ENCODE peak calls at places on chromosomes 6 and 20, in six cellular contexts. P is colonic mucosa, G is H1, D is psoas muscle, W is coronary artery, L is Panc1. E is an unnamed sample.

GRCh38 chr6:17971128-17972073 is 16.0 kb downstream of the KIF13A start:
- DNase-seq in W (no peak), D (no peak), G (no peak), L (no peak), P (no peak), E (no peak)

GRCh38 chr20:19990911-19991707 is 26.1 kb upstream of the NAA20 start:
- DNase-seq in P (no peak), D (no peak), W (no peak), L (no peak), G (no peak), E (no peak)

GRCh38 chr6:2132416-2132815 is 113.0 kb downstream of the GMDS start:
- DNase-seq in W (no peak), G (no peak), L (no peak), P (no peak), D (no peak), E (no peak)

GRCh38 chr6:138970159-138970558 is 17.9 kb downstream of the REPS1 start:
- DNase-seq in G (no peak), W (no peak), D (no peak), L (no peak), P (no peak), E (no peak)

GRCh38 chr6:11653028-11653583 is 115.6 kb downstream of the TMEM170B start:
- DNase-seq in D (no peak), W (no peak), L (no peak), P (no peak), G (peak), E (no peak)

GRCh38 chr6:39792501-39793450 is 600 bp downstream of the DAAM2 start:
- DNase-seq in D (peak), G (no peak), W (no peak), P (no peak), L (no peak), E (no peak)

GRCh38 chr20:16459019-16459700 is 114.1 kb downstream of the KIF16B start:
- DNase-seq in P (no peak), D (peak), L (no peak), W (no peak), G (no peak), E (no peak)

GRCh38 chr6:39178235-39178634 is 51.0 kb downstream of the KCNK5 start:
- DNase-seq in W (no peak), L (no peak), P (no peak), G (no peak), D (no peak), E (no peak)

GRCh38 chr20:3843490-3843889 is 3.1 kb upstream of the MAVS start:
- DNase-seq in G (no peak), D (no peak), W (no peak), L (no peak), P (no peak), E (no peak)

GRCh38 chr6:141540207-141540606 is 592.5 kb upstream of the GJE1 start:
- DNase-seq in L (no peak), G (no peak), W (no peak), D (no peak), P (no peak), E (no peak)

GRCh38 chr20:44600758-44601562 is 18.6 kb downstream of the PKIG start:
- DNase-seq in P (no peak), L (no peak), D (peak), W (no peak), G (no peak), E (no peak)

GRCh38 chr20:19888269-19888669 is 128.9 kb upstream of the NAA20 start:
- DNase-seq in P (peak), W (no peak), G (no peak), D (peak), L (no peak), E (peak)

GRCh38 chr6:14423330-14423729 is 305.8 kb downstream of the CD83 start:
- DNase-seq in P (no peak), W (no peak), G (no peak), D (no peak), L (no peak), E (no peak)

GRCh38 chr20:19015326-19015725 is 197.1 kb upstream of the SLC24A3 start:
- DNase-seq in L (no peak), W (no peak), G (no peak), D (peak), P (peak), E (no peak)

GRCh38 chr20:32184953-32185603 is 22.5 kb downstream of the PLAGL2 start:
- DNase-seq in G (no peak), L (no peak), D (no peak), P (no peak), W (no peak), E (no peak)

GRCh38 chr20:46963196-46963529 is 68.5 kb downstream of the EYA2 start:
- DNase-seq in G (no peak), L (no peak), D (no peak), W (no peak), P (no peak), E (peak)

GRCh38 chr6:76774750-76775396 is 688.4 kb downstream of the HTR1B start:
- DNase-seq in P (no peak), D (no peak), G (no peak), L (no peak), W (no peak), E (no peak)

GRCh38 chr6:32402812-32403211 is 4.2 kb downstream of the BTNL2 start:
- DNase-seq in P (no peak), L (no peak), G (no peak), W (no peak), D (no peak), E (no peak)

GRCh38 chr6:75431379-75431778 is 62.2 kb downstream of the FILIP1 start:
- DNase-seq in G (no peak), P (no peak), W (no peak), D (peak), L (no peak), E (no peak)

GRCh38 chr20:23009636-23010035 is 25.5 kb upstream of the SSTR4 start:
- DNase-seq in G (no peak), L (no peak), W (no peak), P (no peak), D (no peak), E (no peak)

GRCh38 chr6:98486052-98486451 is 348.3 kb upstream of the POU3F2 start:
- DNase-seq in G (no peak), W (no peak), P (no peak), D (no peak), L (no peak), E (no peak)

GRCh38 chr6:7697820-7698623 is 27.9 kb upstream of the BMP6 start:
- DNase-seq in D (no peak), G (no peak), L (no peak), W (no peak), P (no peak), E (no peak)

GRCh38 chr20:14711681-14712080 is 374.3 kb upstream of the FLRT3 start:
- DNase-seq in P (no peak), L (no peak), W (no peak), D (no peak), G (no peak), E (no peak)

GRCh38 chr20:57620274-57620990 is at the start of gene ZBP1:
- DNase-seq in G (no peak), L (no peak), D (no peak), W (peak), P (peak), E (no peak)

GRCh38 chr6:139029470-139030210 is 1.1 kb downstream of the ABRACL start:
- DNase-seq in W (peak), D (peak), G (no peak), P (peak), L (no peak), E (no peak)

GRCh38 chr6:64591682-64592081 is 956.1 kb downstream of the PHF3 start:
- DNase-seq in W (no peak), D (no peak), L (no peak), G (no peak), P (no peak), E (no peak)

GRCh38 chr20:51368461-51369211 is 173.9 kb downstream of the NFATC2 start:
- DNase-seq in L (no peak), G (no peak), W (no peak), P (no peak), D (no peak), E (no peak)

GRCh38 chr20:3203315-3204123 is 963 bp downstream of the DDRGK1 start:
- DNase-seq in W (no peak), G (no peak), L (no peak), P (peak), D (no peak), E (no peak)

GRCh38 chr6:20577280-20577679 is 43.0 kb downstream of the CDKAL1 start:
- DNase-seq in D (no peak), P (no peak), G (no peak), L (no peak), W (no peak), E (no peak)

GRCh38 chr6:30841644-30842504 is 42.4 kb upstream of the DDR1 start:
- DNase-seq in W (no peak), L (no peak), G (no peak), P (no peak), D (no peak), E (no peak)

GRCh38 chr6:51844391-51844735 is 243.1 kb downstream of the PKHD1 start:
- DNase-seq in W (no peak), D (no peak), G (no peak), P (no peak), L (no peak), E (no peak)

GRCh38 chr6:66866801-66867200 is 1159.8 kb upstream of the EYS start:
- DNase-seq in L (no peak), G (no peak), W (no peak), D (no peak), P (no peak), E (no peak)

GRCh38 chr6:169950558-169950957 is 199.1 kb downstream of the ERMARD start:
- DNase-seq in G (no peak), D (no peak), L (no peak), W (no peak), P (no peak), E (no peak)

GRCh38 chr20:36542019-36542488 is 735 bp downstream of the MYL9 start:
- DNase-seq in D (peak), L (no peak), P (peak), W (no peak), G (no peak), E (no peak)

GRCh38 chr6:53410508-53411258 is 61.9 kb upstream of the ELOVL5 start:
- DNase-seq in P (peak), G (no peak), D (peak), L (peak), W (no peak), E (no peak)

GRCh38 chr20:5870462-5871021 is 79.8 kb downstream of the TRMT6 start:
- DNase-seq in W (no peak), L (no peak), G (no peak), P (no peak), D (no peak), E (no peak)

DNA sequence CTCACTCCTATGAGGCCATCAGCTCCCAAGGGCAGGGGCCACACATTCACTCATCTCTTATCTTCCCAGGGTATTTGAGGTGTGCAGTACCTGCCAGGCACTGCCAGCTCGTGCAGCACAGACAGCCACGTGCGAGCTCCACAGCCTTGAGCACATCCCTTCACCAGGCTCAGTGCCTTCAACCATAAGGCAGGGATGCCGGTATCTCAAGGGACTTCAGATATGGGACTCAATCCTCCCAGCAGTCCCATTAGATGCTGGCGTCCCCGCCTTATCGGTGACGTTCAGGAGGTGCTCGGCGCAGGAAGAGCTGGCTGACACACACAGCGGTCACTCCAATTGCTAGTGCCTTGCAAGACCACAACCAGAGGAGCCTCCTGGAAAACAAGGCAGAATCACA is 47.0 kb downstream of the EZR start:
- DNase-seq in D (no peak), W (no peak), G (no peak), P (no peak), L (no peak), E (no peak)
- H3K27ac ChIP-seq in D (no peak), W (no peak), G (no peak), P (peak), L (no peak), E (peak)

GRCh38 chr20:33716498-33716897 is 3.6 kb downstream of the PXMP4 start:
- DNase-seq in G (no peak), P (no peak), L (no peak), W (no peak), D (no peak), E (no peak)

GRCh38 chr20:33719277-33719988 is 677 bp downstream of the PXMP4 start:
- DNase-seq in P (peak), D (no peak), L (no peak), W (no peak), G (no peak), E (no peak)

GRCh38 chr20:33724439-33725094 is 4.5 kb upstream of the PXMP4 start:
- DNase-seq in G (no peak), D (no peak), P (no peak), W (no peak), L (no peak), E (no peak)

GRCh38 chr20:33721391-33722140 is 1.5 kb upstream of the PXMP4 start:
- DNase-seq in W (no peak), L (no peak), D (no peak), P (no peak), G (no peak), E (no peak)

GRCh38 chr20:33719989-33720709 is at the start of gene PXMP4:
- DNase-seq in L (peak), D (peak), G (peak), W (peak), P (peak), E (peak)
- TF ChIP-seq CTCF in L (no peak), D (no peak), G (no peak), W (no peak), P (no peak), E (no peak)

GRCh38 chr20:38299963-38300362 is 4.0 kb upstream of the BPI start:
- DNase-seq in P (no peak), D (no peak), G (no peak), L (no peak), W (no peak), E (peak)
- H3K27ac ChIP-seq in P (no peak), D (no peak), G (no peak), L (no peak), W (peak), E (peak)

DNA sequence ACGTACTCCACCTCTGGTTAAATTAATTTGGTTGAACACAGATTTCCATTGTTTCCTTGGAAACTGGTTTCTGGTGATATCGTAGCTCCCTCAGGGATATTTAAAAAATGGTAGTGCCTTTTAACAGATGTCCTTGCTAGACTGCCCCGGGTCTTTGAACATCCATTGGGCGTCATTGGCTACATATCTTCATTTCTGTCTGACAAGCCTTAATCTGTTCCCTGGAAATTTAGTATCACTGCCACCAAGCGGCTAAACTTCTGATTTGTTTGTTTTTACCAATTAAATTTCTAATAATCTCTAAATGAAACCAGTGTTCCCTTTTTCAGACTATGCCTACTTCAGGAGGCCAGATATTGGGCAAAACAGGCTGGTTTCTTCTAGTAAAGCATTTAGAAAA is 249.3 kb downstream of the ZFAND3 start:
- DNase-seq in G (no peak), P (no peak), D (no peak), L (no peak), W (no peak), E (no peak)
- TF ChIP-seq CTCF in G (no peak), P (no peak), D (no peak), L (peak), W (no peak), E (no peak)

GRCh38 chr6:149855040-149855654 is 9.0 kb downstream of the LRP11 start:
- DNase-seq in G (no peak), P (peak), D (no peak), W (no peak), L (peak), E (no peak)

GRCh38 chr6:149857541-149857940 is 6.6 kb downstream of the LRP11 start:
- DNase-seq in G (no peak), P (no peak), D (no peak), W (no peak), L (no peak), E (no peak)

GRCh38 chr6:149854532-149854931 is 9.6 kb downstream of the LRP11 start:
- DNase-seq in W (no peak), P (no peak), G (no peak), L (no peak), D (no peak), E (peak)

GRCh38 chr6:149856256-149856994 is 7.7 kb downstream of the LRP11 start:
- DNase-seq in G (no peak), L (no peak), D (no peak), W (no peak), P (no peak), E (no peak)

GRCh38 chr6:149855741-149856140 is 8.4 kb downstream of the LRP11 start:
- DNase-seq in G (no peak), L (no peak), W (no peak), D (no peak), P (no peak), E (no peak)
- H3K27ac ChIP-seq in G (no peak), L (peak), W (no peak), D (peak), P (peak), E (peak)

DNA sequence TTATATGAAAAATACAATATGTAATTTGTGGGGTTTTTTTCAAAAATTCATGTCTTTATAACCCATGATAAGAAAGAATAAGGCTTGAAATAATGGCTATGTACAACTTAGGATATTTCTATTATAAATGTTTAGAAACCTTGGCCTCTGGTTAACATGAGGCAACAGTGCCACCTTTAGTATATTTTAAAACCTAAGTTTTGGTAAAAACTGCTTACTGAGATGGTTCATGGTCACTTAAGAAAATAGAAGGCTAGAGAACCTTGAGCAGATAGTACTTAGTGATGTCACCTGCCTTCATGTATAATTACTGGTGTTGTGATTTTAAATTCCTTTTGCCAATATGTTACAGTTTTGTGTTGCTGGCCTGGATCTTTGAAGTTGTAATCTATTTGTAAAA is 176.5 kb downstream of the ADGB start:
- DNase-seq in D (no peak), L (no peak), G (no peak), W (no peak), P (no peak), E (no peak)
- TF ChIP-seq CTCF in D (no peak), L (peak), G (no peak), W (no peak), P (no peak), E (no peak)

DNA sequence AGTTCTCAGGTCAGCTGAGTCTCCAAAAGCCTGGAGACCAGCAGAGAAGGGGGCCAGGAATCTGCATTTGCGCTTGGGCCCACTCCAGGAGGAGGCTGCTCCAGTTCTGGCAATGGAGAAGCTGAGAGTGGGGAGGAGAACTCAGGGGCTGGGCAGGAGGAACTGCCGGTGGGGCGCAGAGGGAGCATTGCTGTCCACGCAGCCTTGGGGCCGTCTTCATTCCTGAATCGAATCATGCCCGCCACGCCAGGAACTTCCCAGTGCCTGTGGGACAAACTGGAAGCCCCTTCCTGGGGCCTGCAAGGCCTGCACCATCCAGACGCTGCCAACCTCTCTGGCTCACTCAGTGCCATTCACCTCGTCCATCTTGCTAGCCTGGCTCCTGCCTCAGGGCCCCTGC is 16.9 kb downstream of the RAB44 start:
- DNase-seq in L (no peak), D (peak), G (no peak), W (no peak), P (no peak), E (no peak)
- H3K27ac ChIP-seq in L (no peak), D (no peak), G (no peak), W (no peak), P (no peak), E (no peak)

DNA sequence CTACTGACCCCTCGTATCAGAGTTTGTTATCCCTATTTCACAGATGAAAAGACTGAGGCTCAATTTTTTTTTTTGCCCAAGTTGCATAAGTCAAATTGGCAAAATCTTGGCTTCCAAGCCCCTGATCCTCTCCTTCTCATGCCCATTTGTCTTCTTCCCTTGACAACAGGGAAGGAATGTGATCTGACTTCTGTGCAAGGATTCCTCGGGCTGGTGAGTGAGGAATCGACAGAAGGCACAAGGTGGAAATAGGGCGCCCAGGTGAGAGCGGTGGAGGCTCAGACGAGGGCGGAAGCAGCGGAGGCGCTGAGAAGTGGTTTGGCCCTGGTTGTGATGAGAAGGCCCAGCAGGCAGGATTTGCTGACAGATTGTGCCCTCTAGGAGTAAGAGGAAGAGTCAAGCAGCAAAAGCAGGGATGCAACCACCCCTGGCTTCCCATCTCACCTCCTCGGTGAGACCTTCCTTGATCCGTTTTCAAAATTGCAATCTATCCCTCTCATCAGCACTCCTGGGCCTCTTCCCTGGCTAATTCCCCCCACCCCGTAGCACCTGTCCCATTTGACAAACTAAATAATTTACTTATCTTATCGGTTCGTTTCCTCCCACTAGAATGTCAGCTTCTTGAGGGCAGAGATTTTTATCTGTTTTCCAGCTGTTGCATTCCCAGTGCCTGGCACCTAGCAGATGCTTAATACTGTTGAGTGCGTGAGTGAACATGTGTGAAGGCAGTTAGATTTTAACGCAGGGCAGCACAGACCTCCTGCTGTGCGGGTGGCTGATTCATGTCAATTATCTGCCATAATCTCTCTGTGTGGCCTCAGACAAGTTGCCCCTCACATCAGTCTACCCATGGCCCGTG is 3.7 kb upstream of the SIRPA start:
- DNase-seq in D (no peak), G (no peak), L (no peak), W (no peak), P (no peak), E (no peak)
- TF ChIP-seq CTCF in D (no peak), G (no peak), L (no peak), W (no peak), P (no peak), E (no peak)

E was measured in breast epithelium.